ENCODE peak calls at places on chromosomes 5 and 9, in four cellular contexts. M is tibial artery; Z is CD8-positive, alpha-beta T cell; N is stimulated activated CD4-positive, alpha-beta T cell treated with anti-CD3 and anti-CD28 coated beads, Interleukin-12 subunit alpha, Interleukin-12 subunit beta, amount 100 ng/mL, for 48 hours. H is an unnamed sample.

GRCh38 chr5:157271740-157272271 is 5.9 kb downstream of the CYFIP2 start:
- DNase-seq in N (peak; percentile 70), Z (peak; percentile 73), M (no peak), H (peak; percentile 89)

GRCh38 chr5:10702040-10702629 is 58.9 kb downstream of the DAP start:
- DNase-seq in Z (no peak), M (no peak), N (no peak), H (no peak)

GRCh38 chr5:79416499-79416898 is 97.4 kb downstream of the HOMER1 start:
- DNase-seq in N (no peak), M (no peak), Z (no peak), H (peak; percentile 31)

GRCh38 chr5:160685695-160686094 is 166.3 kb downstream of the ATP10B start:
- DNase-seq in N (no peak), Z (no peak), M (no peak), H (no peak)

GRCh38 chr5:177432905-177433657 is 6.6 kb downstream of the GRK6 start:
- DNase-seq in M (no peak), Z (no peak), N (no peak), H (no peak)

GRCh38 chr9:91847576-91847975 is 102.5 kb downstream of the ROR2 start:
- DNase-seq in N (peak; percentile 3), Z (no peak), M (no peak), H (no peak)

GRCh38 chr9:4572184-4572826 is 82.0 kb downstream of the SLC1A1 start:
- DNase-seq in M (no peak), Z (no peak), N (no peak), H (no peak)

GRCh38 chr9:73548201-73548600 is 396.5 kb downstream of the ANXA1 start:
- DNase-seq in M (no peak), Z (no peak), N (no peak), H (no peak)

GRCh38 chr5:93574939-93575241 is 6.1 kb downstream of the NR2F1-AS1 start:
- DNase-seq in M (no peak), N (no peak), Z (no peak), H (no peak)